ENCODE peak calls at places on chromosomes 1 and 21, in ten cellular contexts. W is breast epithelium, V is spleen, T is Panc1, F is SK-N-SH, M is stomach, X is HCT116, O is H1, N is HepG2, S is K562. E is an unnamed sample.

GRCh38 chr1:236129315-236129714 is 13.0 kb upstream of the GPR137B start:
- DNase-seq in W (no peak), V (no peak), T (no peak), F (no peak), M (no peak), X (no peak), O (no peak), N (no peak), S (no peak), E (no peak)

GRCh38 chr1:25526753-25527152 is 16.7 kb upstream of the LDLRAP1 start:
- DNase-seq in W (no peak), V (no peak), T (no peak), F (no peak), M (no peak), X (no peak), O (no peak), N (no peak), S (no peak), E (no peak)

GRCh38 chr1:19354531-19354981 is 42.4 kb downstream of the SLC66A1 start:
- DNase-seq in W (no peak), V (no peak), T (no peak), F (no peak), M (no peak), X (no peak), O (no peak), N (no peak), S (no peak), E (peak; percentile 80)

GRCh38 chr1:65751961-65752360 is 40.7 kb upstream of the PDE4B start:
- DNase-seq in W (no peak), V (no peak), T (no peak), F (no peak), M (no peak), X (no peak), O (no peak), N (no peak), S (no peak), E (no peak)

GRCh38 chr1:43008425-43009108 is 49.9 kb upstream of the SLC2A1 start:
- DNase-seq in W (no peak), V (no peak), T (no peak), F (no peak), M (no peak), X (peak; percentile 85), O (peak; percentile 99), N (peak; percentile 93), S (no peak), E (no peak)

GRCh38 chr1:234139966-234140365 is 233.3 kb upstream of the COA6 start:
- DNase-seq in W (no peak), V (no peak), T (peak; percentile 93), F (no peak), M (no peak), X (no peak), O (no peak), N (peak; percentile 13), S (no peak), E (no peak)

GRCh38 chr21:23607782-23608181 is 1999.5 kb downstream of the MRPL39 start:
- DNase-seq in W (no peak), V (no peak), T (no peak), F (no peak), M (no peak), X (no peak), O (no peak), N (no peak), S (no peak), E (no peak)

GRCh38 chr1:59076612-59077011 is 220.3 kb upstream of the FGGY start:
- DNase-seq in W (no peak), V (no peak), T (no peak), F (peak; percentile 39), M (no peak), X (no peak), O (no peak), N (no peak), S (peak; percentile 12), E (no peak)

GRCh38 chr1:195933816-195934215 is 674.4 kb downstream of the KCNT2 start:
- DNase-seq in W (no peak), V (no peak), T (no peak), F (no peak), M (no peak), X (no peak), O (no peak), N (no peak), S (no peak), E (no peak)

GRCh38 chr21:17900990-17901385 is 81.8 kb upstream of the C21orf91 start:
- DNase-seq in W (no peak), V (no peak), T (no peak), F (no peak), M (no peak), X (no peak), O (no peak), N (no peak), S (no peak), E (no peak)

GRCh38 chr1:98210064-98210463 is 289.2 kb upstream of the DPYD start:
- DNase-seq in W (no peak), V (no peak), T (no peak), F (no peak), M (no peak), X (no peak), O (no peak), N (peak; percentile 13), S (no peak), E (no peak)

GRCh38 chr1:154812911-154813816 is 56.9 kb downstream of the KCNN3 start:
- DNase-seq in W (peak; percentile 53), V (no peak), T (no peak), F (no peak), M (no peak), X (no peak), O (no peak), N (no peak), S (peak; percentile 27), E (peak; percentile 73)

GRCh38 chr1:94236630-94237290 is 624 bp downstream of the ARHGAP29 start:
- DNase-seq in W (peak; percentile 30), V (no peak), T (no peak), F (no peak), M (peak; percentile 50), X (no peak), O (no peak), N (no peak), S (no peak), E (peak; percentile 35)

GRCh38 chr1:109133815-109134214 is 19.9 kb downstream of the ELAPOR1 start:
- DNase-seq in W (peak; percentile 58), V (peak; percentile 90), T (no peak), F (no peak), M (peak; percentile 58), X (no peak), O (no peak), N (no peak), S (no peak), E (no peak)

GRCh38 chr1:107875689-107876088 is 89.3 kb downstream of the VAV3 start:
- DNase-seq in W (no peak), V (no peak), T (no peak), F (no peak), M (no peak), X (no peak), O (no peak), N (no peak), S (no peak), E (no peak)

GRCh38 chr1:27968692-27969091 is 8.9 kb downstream of the XKR8 start:
- DNase-seq in W (no peak), V (no peak), T (peak; percentile 61), F (no peak), M (no peak), X (peak; percentile 75), O (no peak), N (no peak), S (no peak), E (peak; percentile 58)

GRCh38 chr1:194014004-194014403 is 827.6 kb upstream of the B3GALT2 start:
- DNase-seq in W (no peak), V (no peak), T (no peak), F (no peak), M (no peak), X (no peak), O (no peak), N (no peak), S (no peak), E (no peak)

DNA sequence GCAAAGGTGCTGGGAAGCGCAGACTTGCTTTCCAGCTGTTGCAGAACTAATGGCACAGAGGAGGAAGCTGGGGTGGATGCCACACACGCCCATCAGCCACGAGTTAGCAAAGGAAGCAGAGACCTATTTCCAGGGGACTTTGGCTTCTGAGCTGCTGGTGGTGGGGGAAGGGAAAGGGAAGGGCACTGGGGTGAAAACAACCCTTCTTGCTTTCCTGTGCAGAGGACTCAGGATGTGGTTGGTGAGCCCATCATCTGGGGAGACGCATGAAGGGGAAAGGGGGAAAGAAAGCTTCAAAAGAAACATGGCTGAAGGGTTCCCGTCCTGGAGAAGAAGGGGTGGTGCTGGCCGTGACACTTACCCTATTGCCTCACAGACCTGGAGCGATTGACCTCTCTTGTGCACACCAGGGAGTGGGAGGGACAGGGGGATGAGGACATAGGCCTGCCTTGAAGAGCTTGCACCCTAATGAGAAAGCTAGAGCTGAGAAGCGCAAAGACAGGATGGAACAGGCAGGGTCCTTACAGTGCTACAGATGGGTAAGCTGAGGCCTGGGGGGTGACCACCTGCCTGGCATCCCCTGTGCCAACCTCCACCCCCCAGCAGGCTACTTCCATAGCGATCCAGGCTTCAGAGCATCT is 140.8 kb upstream of the RAB4A start:
- DNase-seq in W (no peak), V (no peak), T (no peak), F (no peak), M (peak; percentile 48), X (no peak), O (no peak), N (peak; percentile 88), S (no peak), E (no peak)
- H3K27ac ChIP-seq in W (no peak overlapping the region), V (no peak overlapping the region), T (no peak overlapping the region), F (no peak overlapping the region), M (peak overlapping the region; percentile 55), X (no peak overlapping the region), O (no peak overlapping the region), N (peak overlapping the region; percentile 100), S (no peak overlapping the region), E (no peak overlapping the region)

GRCh38 chr1:204331847-204332487 is 27.8 kb downstream of the PLEKHA6 start:
- DNase-seq in W (no peak), V (no peak), T (no peak), F (no peak), M (peak; percentile 61), X (no peak), O (no peak), N (no peak), S (no peak), E (no peak)
- TF ChIP-seq POLR2AphosphoS5 in W (no peak), V (no peak), T (no peak), F (no peak), M (peak; percentile 51), X (no peak), O (no peak), N (no peak), S (no peak), E (no peak)

GRCh38 chr1:248758352-248758751 is 2.8 kb upstream of the LYPD8 start:
- DNase-seq in W (no peak), V (no peak), T (no peak), F (no peak), M (no peak), X (no peak), O (no peak), N (no peak), S (peak; percentile 27), E (no peak)
- H3K9me3 ChIP-seq in W (no peaks in the 10 kb centered on the region), V (no peaks in the 10 kb centered on the region), T (no peaks in the 10 kb centered on the region), F (no peaks in the 10 kb centered on the region), M (peaks cover 7% of the 10 kb centered on the region), X (no peaks in the 10 kb centered on the region), O (peaks cover 74% of the 10 kb centered on the region), N (no peaks in the 10 kb centered on the region), S (peaks cover 2% of the 10 kb centered on the region), E (no peaks in the 10 kb centered on the region)

DNA sequence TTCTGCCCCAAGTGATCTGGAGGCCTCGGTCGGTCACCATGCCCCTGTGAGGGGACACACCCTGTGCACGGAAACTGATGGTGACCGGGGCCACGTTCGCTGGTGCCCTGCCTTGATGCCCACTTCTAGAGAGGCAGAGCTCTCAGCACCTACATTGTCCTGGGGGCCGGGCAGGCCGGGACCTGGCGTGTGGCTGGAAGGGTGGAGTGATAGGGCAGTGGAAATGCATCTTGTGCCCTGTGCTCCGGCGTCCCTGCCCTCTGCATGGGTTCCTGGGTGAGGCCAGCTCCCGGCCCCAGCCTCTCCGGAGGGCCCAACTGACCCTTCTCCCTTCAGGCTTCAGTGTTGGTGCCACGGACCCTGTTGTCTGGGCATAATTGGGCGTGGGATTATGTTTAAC is 11.0 kb upstream of the UMODL1 start:
- DNase-seq in W (no peak), V (peak; percentile 77), T (no peak), F (no peak), M (no peak), X (no peak), O (no peak), N (no peak), S (no peak), E (no peak)
- H3K27ac ChIP-seq in W (no peak overlapping the region), V (no peak overlapping the region), T (no peak overlapping the region), F (no peak overlapping the region), M (no peak overlapping the region), X (no peak overlapping the region), O (no peak overlapping the region), N (no peak overlapping the region), S (no peak overlapping the region), E (no peak overlapping the region)